ENCODE peak calls at places on chromosomes 6 and 20, in seven cellular contexts. D, E, J, R, Q, Y and N are unnamed samples.

GRCh38 chr6:141965016-141965545 is 167.6 kb upstream of the GJE1 start:
- DNase-seq in D (peak; percentile 5), Y (no peak), Q (no peak), R (no peak), E (no peak), J (no peak), N (no peak)

GRCh38 chr6:11750682-11751081 is 27.9 kb downstream of the ADTRP start:
- DNase-seq in D (no peak), Q (peak; percentile 32), Y (no peak), E (no peak), J (no peak), R (no peak), N (no peak)

GRCh38 chr20:3340443-3340842 is 67.0 kb downstream of the DNAAF9 start:
- DNase-seq in Q (no peak), E (no peak), R (no peak), Y (no peak), J (peak; percentile 84), D (peak; percentile 46), N (no peak)

GRCh38 chr6:74671558-74672025 is 534.3 kb downstream of the COL12A1 start:
- DNase-seq in Q (peak; percentile 91), J (no peak), E (no peak), R (no peak), Y (no peak), D (peak; percentile 73), N (no peak)

GRCh38 chr20:45320948-45321595 is 13.0 kb upstream of the MATN4 start:
- DNase-seq in J (no peak), E (no peak), D (no peak), R (no peak), Y (no peak), Q (no peak), N (no peak)

GRCh38 chr20:24783631-24784492 is 165.2 kb upstream of the CST7 start:
- DNase-seq in Q (no peak), J (peak; percentile 30), D (no peak), E (no peak), Y (no peak), R (no peak), N (no peak)

GRCh38 chr20:62707281-62707941 is 1.2 kb upstream of the NTSR1 start:
- DNase-seq in R (no peak), D (no peak), Y (no peak), E (no peak), Q (no peak), J (no peak), N (no peak)

GRCh38 chr20:57627339-57627738 is 7.1 kb upstream of the ZBP1 start:
- DNase-seq in R (no peak), Q (no peak), J (no peak), Y (no peak), E (no peak), D (no peak), N (no peak)

GRCh38 chr6:37173573-37174195 is 3.7 kb downstream of the PIM1 start:
- DNase-seq in R (no peak), J (no peak), E (peak; percentile 53), Q (no peak), D (peak; percentile 54), Y (no peak), N (no peak)

GRCh38 chr6:2132416-2132815 is 113.0 kb downstream of the GMDS start:
- DNase-seq in D (peak; percentile 26), Y (no peak), J (no peak), E (no peak), R (no peak), Q (peak; percentile 12), N (no peak)

GRCh38 chr6:157216570-157216969 is 106.7 kb downstream of the TMEM242 start:
- DNase-seq in J (no peak), Q (no peak), E (no peak), R (no peak), D (no peak), Y (no peak), N (no peak)

DNA sequence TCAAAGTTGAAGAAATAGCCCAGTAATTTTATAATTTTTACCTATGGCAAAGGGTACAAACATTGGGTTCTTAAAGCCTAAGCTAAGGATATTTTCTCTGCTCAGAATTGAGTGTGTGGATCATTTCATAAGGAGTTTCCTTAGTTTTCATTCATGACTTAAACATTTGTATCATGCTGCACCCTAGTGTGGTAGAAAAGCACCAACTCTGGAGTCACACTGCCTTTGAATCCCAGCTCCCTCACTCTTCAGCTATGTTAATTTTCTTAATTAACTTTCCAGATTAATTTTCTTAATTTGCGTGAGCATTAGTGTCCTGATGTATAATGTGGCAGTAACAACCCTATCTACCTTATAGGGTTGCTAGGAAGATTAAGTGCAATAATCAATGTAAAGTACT is 31.4 kb downstream of the DSE start:
- DNase-seq in Y (no peak), E (no peak), J (no peak), R (no peak), Q (peak; percentile 16), D (peak; percentile 12), N (no peak)
- TF ChIP-seq CTCF in Y (no peak), E (no peak), J (no peak), R (no peak), Q (peak; percentile 27), D (no peak), N (no peak)

DNA sequence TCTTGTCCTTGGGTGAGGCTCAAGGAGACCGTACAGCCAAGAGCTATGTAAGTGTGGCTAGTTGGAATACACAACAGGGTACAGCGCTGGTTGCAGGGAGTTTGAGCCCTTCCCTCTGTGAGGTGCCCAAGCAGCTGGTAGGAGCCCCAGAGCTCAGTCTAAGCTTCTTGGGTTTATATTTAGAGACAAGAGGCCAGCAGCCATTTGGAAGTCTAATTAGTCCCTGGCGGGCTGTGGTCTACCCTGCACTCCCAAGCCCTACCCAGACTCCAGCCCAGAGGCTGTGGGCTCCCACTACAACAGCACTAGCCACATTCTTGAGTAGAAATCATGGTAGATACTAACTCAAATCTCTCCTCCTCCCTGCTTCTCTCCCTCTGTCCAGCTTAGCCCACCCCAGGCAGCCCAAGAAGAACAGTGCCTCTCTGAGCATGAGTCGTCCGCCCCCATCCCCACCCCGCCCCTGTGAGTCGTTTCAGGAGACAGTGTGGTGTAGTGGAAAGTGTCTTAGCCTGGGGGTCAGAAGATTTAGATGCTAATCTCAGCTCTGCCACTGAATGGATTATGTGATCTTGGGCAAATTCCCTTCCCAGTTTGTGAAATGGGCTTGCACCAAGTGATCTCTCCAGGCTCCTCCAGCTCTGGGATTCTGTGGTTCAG is 37.8 kb downstream of the EIF2S2 start:
- DNase-seq in Q (peak; percentile 37), J (no peak), D (no peak), E (no peak), Y (no peak), R (no peak), N (no peak)
- TF ChIP-seq CTCF in Q (no peak), J (no peak), D (no peak), E (no peak), Y (no peak), R (no peak), N (no peak)

DNA sequence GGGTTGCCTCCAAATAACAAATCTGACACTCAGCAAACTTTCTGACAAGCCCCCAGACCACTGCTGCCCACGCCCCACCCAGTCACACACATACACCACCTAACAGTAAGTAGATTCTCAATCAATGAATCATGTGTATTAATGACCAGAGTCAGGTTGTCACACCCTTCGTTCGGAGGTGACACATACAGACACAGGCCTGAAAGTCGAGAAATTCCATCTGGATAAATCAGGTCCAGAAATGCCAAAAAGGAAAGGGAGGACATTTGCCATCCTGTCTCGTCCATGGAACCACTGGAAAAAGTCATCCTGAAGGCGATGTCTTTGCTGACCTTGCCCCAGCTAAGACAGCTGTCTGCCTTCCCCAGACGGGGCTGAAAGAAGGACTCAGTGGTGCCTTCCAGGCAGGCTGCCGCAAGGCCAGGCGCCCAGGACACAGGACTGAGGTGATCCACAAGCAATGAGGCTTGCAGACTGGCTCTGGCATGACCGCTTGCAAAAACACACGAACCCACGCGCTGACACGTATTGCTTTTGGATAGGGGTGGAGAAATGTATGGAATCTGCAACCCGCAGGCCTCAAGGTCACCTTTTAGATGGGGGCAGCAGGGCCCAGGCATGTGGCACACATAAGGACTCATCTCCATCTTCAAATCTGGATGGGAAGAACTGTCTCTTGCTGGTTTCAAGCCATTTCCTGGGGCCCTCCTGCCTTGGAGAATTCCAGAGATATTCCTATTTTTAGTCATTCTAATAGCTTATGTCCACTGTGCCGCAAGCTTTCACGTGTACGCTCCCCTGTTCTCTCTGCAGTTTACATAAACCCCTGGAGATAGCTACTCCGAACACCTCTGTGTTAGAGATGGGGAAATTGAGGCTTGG is 9.0 kb downstream of the NFATC2 start:
- DNase-seq in J (no peak), Q (peak; percentile 69), E (no peak), R (no peak), D (no peak), Y (no peak), N (no peak)
- TF ChIP-seq CTCF in J (no peak), Q (no peak), E (no peak), R (no peak), D (no peak), Y (no peak), N (no peak)

GRCh38 chr6:108560463-108561308 is at the start of gene FOXO3:
- DNase-seq in D (peak; percentile 96), Q (peak; percentile 80), R (peak; percentile 91), E (peak; percentile 46), J (peak; percentile 95), Y (peak; percentile 60), N (peak; percentile 79)
- TF ChIP-seq CTCF in D (no peak), Q (no peak), R (no peak), E (no peak), J (peak; percentile 14), Y (no peak), N (no peak)

DNA sequence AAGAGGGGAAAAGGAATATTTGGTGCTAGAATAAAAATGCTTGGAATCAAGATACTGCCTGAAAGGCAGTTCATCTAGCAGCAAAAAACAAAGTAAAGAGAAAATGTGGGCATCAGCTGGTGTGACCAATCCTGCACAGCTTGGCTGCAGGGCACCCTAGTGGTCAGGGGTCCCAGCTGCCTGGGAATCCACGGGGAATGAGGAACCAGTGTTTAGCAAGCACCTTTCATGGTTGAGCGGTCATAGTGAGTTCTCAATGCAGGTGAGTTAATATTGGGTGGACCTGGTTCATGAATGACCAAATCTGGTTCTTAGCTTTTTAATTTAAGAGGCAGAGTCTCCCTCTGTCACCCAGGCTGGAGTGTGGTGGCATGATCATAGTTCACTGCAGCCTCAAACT is 53.3 kb downstream of the CAP2 start:
- DNase-seq in E (no peak), Y (no peak), R (no peak), D (no peak), J (no peak), Q (no peak), N (no peak)
- TF ChIP-seq CTCF in E (no peak), Y (no peak), R (no peak), D (no peak), J (no peak), Q (no peak), N (no peak)